ENCODE peak calls at places on chromosome 21, in four cellular contexts. One of them, this sample, is unnamed. For H3K36me3 and H3K9me3, the result is how much of the 10 kb centered on the place peaks cover.

GRCh38 chr21:26686278-26686677 is 113.2 kb upstream of the CYYR1 start:
- DNase-seq in adipocyte: peak
- DNase-seq in SJSA1: no peak
- DNase-seq in cardiac muscle cell: no peak
- DNase-seq in this sample: peak

GRCh38 chr21:32119389-32119788 is 159.5 kb downstream of the MIS18A start:
- DNase-seq in adipocyte: no peak
- DNase-seq in SJSA1: no peak
- DNase-seq in cardiac muscle cell: no peak
- DNase-seq in this sample: no peak

GRCh38 chr21:33327792-33328433 is 3.1 kb downstream of the IFNAR1 start:
- DNase-seq in adipocyte: no peak
- DNase-seq in SJSA1: no peak
- DNase-seq in cardiac muscle cell: no peak
- DNase-seq in this sample: no peak

GRCh38 chr21:17461014-17461413 is 51.8 kb upstream of the CXADR start:
- DNase-seq in adipocyte: peak
- DNase-seq in SJSA1: no peak
- DNase-seq in cardiac muscle cell: no peak
- DNase-seq in this sample: no peak

GRCh38 chr21:14766241-14766640 is 220.1 kb upstream of the SAMSN1 start:
- DNase-seq in adipocyte: no peak
- DNase-seq in SJSA1: no peak
- DNase-seq in cardiac muscle cell: no peak
- DNase-seq in this sample: no peak

GRCh38 chr21:21715286-21715969 is 717.2 kb downstream of the NCAM2 start:
- DNase-seq in adipocyte: peak
- DNase-seq in SJSA1: no peak
- DNase-seq in cardiac muscle cell: no peak
- DNase-seq in this sample: no peak

GRCh38 chr21:33025106-33025470 is 647 bp upstream of the OLIG2 start:
- DNase-seq in adipocyte: no peak
- DNase-seq in SJSA1: no peak
- DNase-seq in cardiac muscle cell: no peak
- DNase-seq in this sample: no peak

GRCh38 chr21:36864974-36865373 is 101.5 kb downstream of the HLCS start:
- DNase-seq in adipocyte: no peak
- DNase-seq in SJSA1: no peak
- DNase-seq in cardiac muscle cell: no peak
- DNase-seq in this sample: no peak

GRCh38 chr21:14553422-14553821 is 7.3 kb upstream of the SAMSN1 start:
- DNase-seq in adipocyte: no peak
- DNase-seq in SJSA1: no peak
- DNase-seq in cardiac muscle cell: no peak
- DNase-seq in this sample: no peak

GRCh38 chr21:33451634-33452071 is 28.1 kb downstream of the TMEM50B start:
- DNase-seq in adipocyte: peak
- DNase-seq in SJSA1: no peak
- DNase-seq in cardiac muscle cell: no peak
- DNase-seq in this sample: no peak

GRCh38 chr21:45438391-45439145 is 33.6 kb downstream of the COL18A1 start:
- DNase-seq in adipocyte: no peak
- DNase-seq in SJSA1: no peak
- DNase-seq in cardiac muscle cell: no peak
- DNase-seq in this sample: no peak

GRCh38 chr21:45441431-45442255 is 36.7 kb downstream of the COL18A1 start:
- DNase-seq in adipocyte: no peak
- DNase-seq in SJSA1: no peak
- DNase-seq in cardiac muscle cell: no peak
- DNase-seq in this sample: no peak

GRCh38 chr21:45440736-45441350 is 35.9 kb downstream of the COL18A1 start:
- DNase-seq in adipocyte: no peak
- DNase-seq in SJSA1: no peak
- DNase-seq in cardiac muscle cell: no peak
- DNase-seq in this sample: no peak

GRCh38 chr21:45439901-45440461 is 35.0 kb downstream of the COL18A1 start:
- DNase-seq in adipocyte: no peak
- DNase-seq in SJSA1: no peak
- DNase-seq in cardiac muscle cell: no peak
- DNase-seq in this sample: no peak

GRCh38 chr21:45439171-45439872 is 34.4 kb downstream of the COL18A1 start:
- DNase-seq in adipocyte: peak
- DNase-seq in SJSA1: peak
- DNase-seq in cardiac muscle cell: peak
- DNase-seq in this sample: peak
- H3K4me3 ChIP-seq in adipocyte: peak
- H3K4me3 ChIP-seq in SJSA1: no peak
- H3K4me3 ChIP-seq in cardiac muscle cell: no peak
- H3K4me3 ChIP-seq in this sample: peak

GRCh38 chr21:41995577-41995976 is 14.6 kb downstream of the ZBTB21 start:
- DNase-seq in adipocyte: no peak
- DNase-seq in SJSA1: no peak
- DNase-seq in cardiac muscle cell: no peak
- DNase-seq in this sample: no peak

GRCh38 chr21:42000908-42001307 is 9.3 kb downstream of the ZBTB21 start:
- DNase-seq in adipocyte: no peak
- DNase-seq in SJSA1: no peak
- DNase-seq in cardiac muscle cell: no peak
- DNase-seq in this sample: no peak

GRCh38 chr21:41993744-41994143 is 16.4 kb downstream of the ZBTB21 start:
- DNase-seq in adipocyte: peak
- DNase-seq in SJSA1: no peak
- DNase-seq in cardiac muscle cell: no peak
- DNase-seq in this sample: no peak

GRCh38 chr21:42001781-42002180 is 8.4 kb downstream of the ZBTB21 start:
- DNase-seq in adipocyte: no peak
- DNase-seq in SJSA1: no peak
- DNase-seq in cardiac muscle cell: no peak
- DNase-seq in this sample: no peak

GRCh38 chr21:41997657-41998056 is 12.5 kb downstream of the ZBTB21 start:
- DNase-seq in adipocyte: no peak
- DNase-seq in SJSA1: no peak
- DNase-seq in cardiac muscle cell: no peak
- DNase-seq in this sample: no peak
- H3K36me3 ChIP-seq in adipocyte: under half
- H3K36me3 ChIP-seq in SJSA1: half or more
- H3K36me3 ChIP-seq in cardiac muscle cell: under half
- H3K36me3 ChIP-seq in this sample: under half

GRCh38 chr21:23152130-23152529 is 2153.9 kb downstream of the NCAM2 start:
- DNase-seq in adipocyte: no peak
- DNase-seq in SJSA1: no peak
- DNase-seq in cardiac muscle cell: no peak
- DNase-seq in this sample: no peak
- H3K9me3 ChIP-seq in adipocyte: under half
- H3K9me3 ChIP-seq in SJSA1: under half
- H3K9me3 ChIP-seq in cardiac muscle cell: under half
- H3K9me3 ChIP-seq in this sample: under half

GRCh38 chr21:34883501-34884271 is 165.4 kb downstream of the RUNX1 start:
- DNase-seq in adipocyte: peak
- DNase-seq in SJSA1: no peak
- DNase-seq in cardiac muscle cell: no peak
- DNase-seq in this sample: no peak

GRCh38 chr21:34881894-34882371 is 167.2 kb downstream of the RUNX1 start:
- DNase-seq in adipocyte: peak
- DNase-seq in SJSA1: no peak
- DNase-seq in cardiac muscle cell: no peak
- DNase-seq in this sample: no peak

GRCh38 chr21:34882719-34883131 is 166.4 kb downstream of the RUNX1 start:
- DNase-seq in adipocyte: peak
- DNase-seq in SJSA1: no peak
- DNase-seq in cardiac muscle cell: no peak
- DNase-seq in this sample: no peak

GRCh38 chr21:34880401-34880800 is 168.7 kb downstream of the RUNX1 start:
- DNase-seq in adipocyte: no peak
- DNase-seq in SJSA1: no peak
- DNase-seq in cardiac muscle cell: no peak
- DNase-seq in this sample: no peak

DNA sequence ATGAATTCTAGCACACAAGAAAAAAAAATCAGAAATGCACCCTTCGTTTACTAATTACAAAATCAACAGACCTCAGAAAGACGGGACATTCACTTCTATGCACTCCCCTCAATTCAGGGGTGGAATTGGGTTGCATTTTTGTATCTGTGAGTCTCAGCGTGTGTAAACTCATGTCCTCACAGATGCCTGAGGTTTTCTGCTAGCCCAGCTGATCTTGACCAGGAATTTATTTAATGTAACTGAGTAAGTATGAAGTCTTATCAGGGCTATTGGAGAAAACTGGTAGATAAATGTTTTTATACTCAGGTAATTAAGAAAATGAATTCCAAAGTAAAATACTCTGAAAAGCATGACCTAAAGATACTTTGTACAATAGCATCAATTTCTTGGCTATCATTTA is 167.7 kb downstream of the RUNX1 start:
- DNase-seq in adipocyte: peak
- DNase-seq in SJSA1: peak
- DNase-seq in cardiac muscle cell: no peak
- DNase-seq in this sample: no peak
- H3K4me3 ChIP-seq in adipocyte: peak
- H3K4me3 ChIP-seq in SJSA1: peak
- H3K4me3 ChIP-seq in cardiac muscle cell: no peak
- H3K4me3 ChIP-seq in this sample: no peak

DNA sequence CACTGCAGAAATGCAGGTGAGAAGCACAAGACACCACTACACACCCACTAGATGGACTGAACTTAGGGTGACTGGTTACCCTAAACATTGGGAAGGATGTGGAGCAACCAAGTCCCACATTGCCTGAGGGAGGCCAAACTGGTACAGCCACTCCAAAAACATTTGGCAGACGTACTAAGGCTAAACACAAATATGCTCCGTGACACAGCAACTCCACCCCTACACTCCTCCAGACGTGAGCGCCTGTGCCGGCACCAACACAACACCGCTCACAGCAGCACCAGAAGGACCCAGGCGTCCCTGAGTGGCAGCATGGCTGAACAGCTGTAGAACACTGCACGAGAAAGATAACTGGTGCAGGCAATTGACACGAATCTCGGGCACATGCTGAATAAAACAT is 14.7 kb downstream of the PTTG1IP start:
- DNase-seq in adipocyte: no peak
- DNase-seq in SJSA1: no peak
- DNase-seq in cardiac muscle cell: no peak
- DNase-seq in this sample: no peak
- H3K36me3 ChIP-seq in adipocyte: half or more
- H3K36me3 ChIP-seq in SJSA1: half or more
- H3K36me3 ChIP-seq in cardiac muscle cell: under half
- H3K36me3 ChIP-seq in this sample: half or more

DNA sequence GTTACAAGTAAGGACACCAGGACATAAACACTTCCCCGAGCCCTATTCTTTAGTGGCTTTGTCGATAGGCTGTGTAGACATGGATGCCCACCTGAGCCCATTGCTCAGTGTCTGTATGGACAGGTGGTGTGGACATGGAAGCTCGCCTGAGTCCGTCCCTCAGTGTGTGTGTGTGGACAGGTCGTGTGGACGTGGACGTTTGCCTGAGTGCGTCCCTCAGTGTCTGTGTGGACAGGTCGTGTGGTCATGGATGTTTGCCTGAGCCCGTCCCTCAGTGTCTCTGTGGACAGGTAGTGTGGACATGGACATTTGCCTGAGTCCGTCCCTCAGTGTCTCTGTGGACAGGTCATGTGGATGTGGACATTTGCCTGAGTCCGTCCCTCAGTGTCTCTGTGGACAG is 38.7 kb upstream of the COL6A2 start:
- DNase-seq in adipocyte: no peak
- DNase-seq in SJSA1: peak
- DNase-seq in cardiac muscle cell: no peak
- DNase-seq in this sample: no peak
- H3K9me3 ChIP-seq in adipocyte: under half
- H3K9me3 ChIP-seq in SJSA1: under half
- H3K9me3 ChIP-seq in cardiac muscle cell: under half
- H3K9me3 ChIP-seq in this sample: under half

GRCh38 chr21:22904385-22904784 is 1906.2 kb downstream of the NCAM2 start:
- DNase-seq in adipocyte: no peak
- DNase-seq in SJSA1: no peak
- DNase-seq in cardiac muscle cell: no peak
- DNase-seq in this sample: no peak
- H3K4me3 ChIP-seq in adipocyte: no peak
- H3K4me3 ChIP-seq in SJSA1: no peak
- H3K4me3 ChIP-seq in cardiac muscle cell: no peak
- H3K4me3 ChIP-seq in this sample: no peak

DNA sequence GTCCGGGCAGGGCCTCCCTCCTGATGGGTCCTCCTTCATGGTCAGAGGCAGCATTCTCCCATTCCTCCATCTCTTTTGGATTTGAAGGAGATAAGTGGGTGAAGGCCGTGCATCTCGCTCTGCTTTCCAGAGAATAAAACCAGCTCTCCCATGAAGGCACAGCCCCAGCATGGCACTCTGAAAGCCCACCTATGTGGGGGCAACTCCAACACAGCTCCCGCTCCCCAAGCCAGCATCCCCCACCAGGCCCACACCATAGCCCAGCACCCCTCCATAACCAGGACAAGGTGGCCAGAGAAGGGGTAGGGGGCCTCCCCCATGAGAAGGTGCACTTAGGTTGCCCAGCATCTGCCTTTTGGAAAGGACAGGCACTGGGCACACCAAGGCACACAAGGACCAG is 112.2 kb downstream of the PDE9A start:
- DNase-seq in adipocyte: no peak
- DNase-seq in SJSA1: no peak
- DNase-seq in cardiac muscle cell: no peak
- DNase-seq in this sample: no peak
- H3K36me3 ChIP-seq in adipocyte: under half
- H3K36me3 ChIP-seq in SJSA1: under half
- H3K36me3 ChIP-seq in cardiac muscle cell: under half
- H3K36me3 ChIP-seq in this sample: under half

GRCh38 chr21:25283720-25284119 is 323.6 kb downstream of the MRPL39 start:
- DNase-seq in adipocyte: peak
- DNase-seq in SJSA1: no peak
- DNase-seq in cardiac muscle cell: peak
- DNase-seq in this sample: peak
- H3K9me3 ChIP-seq in adipocyte: under half
- H3K9me3 ChIP-seq in SJSA1: under half
- H3K9me3 ChIP-seq in cardiac muscle cell: under half
- H3K9me3 ChIP-seq in this sample: under half